ENCODE peak calls at places on chromosome 22, in six cellular contexts. N is HCT116, F is GM23338, X is stomach, K is HepG2, L is Panc1. A is an unnamed sample.

GRCh38 chr22:27961182-27961581 is 42.1 kb upstream of the PITPNB start:
- DNase-seq in F (no peak), X (no peak), K (no peak), L (no peak), N (no peak), A (no peak)

GRCh38 chr22:48827904-48828555 is 999.6 kb downstream of the BRD1 start:
- DNase-seq in X (no peak), F (no peak), K (no peak), L (no peak), N (no peak), A (peak)

GRCh38 chr22:38697055-38697980 is 3.4 kb downstream of the JOSD1 start:
- DNase-seq in L (no peak), F (no peak), N (no peak), X (peak), K (peak), A (no peak)

GRCh38 chr22:24326266-24326665 is 55.6 kb downstream of the SPECC1L start:
- DNase-seq in L (no peak), K (no peak), X (no peak), N (no peak), F (no peak), A (no peak)

GRCh38 chr22:31680764-31681624 is 19.0 kb upstream of the PISD start:
- DNase-seq in X (no peak), L (no peak), K (no peak), F (no peak), N (no peak), A (no peak)

GRCh38 chr22:20239063-20239950 is 28.8 kb downstream of the RTN4R start:
- DNase-seq in F (no peak), L (no peak), K (no peak), N (no peak), X (no peak), A (no peak)

GRCh38 chr22:40258463-40259046 is 80.8 kb downstream of the TNRC6B start:
- DNase-seq in L (no peak), K (no peak), X (no peak), N (peak), F (no peak), A (no peak)

GRCh38 chr22:24695958-24696511 is 78.5 kb downstream of the PIWIL3 start:
- DNase-seq in L (no peak), K (no peak), F (peak), N (no peak), X (peak), A (no peak)

GRCh38 chr22:25482091-25482760 is 82.2 kb upstream of the GRK3 start:
- DNase-seq in K (no peak), F (peak), L (no peak), N (no peak), X (no peak), A (no peak)

GRCh38 chr22:37639070-37639760 is at the start of gene SH3BP1:
- DNase-seq in N (no peak), K (peak), F (peak), L (no peak), X (peak), A (no peak)

GRCh38 chr22:27874756-27875155 is 44.3 kb downstream of the PITPNB start:
- DNase-seq in N (no peak), K (no peak), F (no peak), X (no peak), L (no peak), A (no peak)

GRCh38 chr22:22959147-22959827 is 71.7 kb downstream of the IGLL5 start:
- DNase-seq in X (peak), F (peak), K (peak), N (peak), L (no peak), A (peak)

GRCh38 chr22:44351685-44352377 is 39.1 kb upstream of the SHISAL1 start:
- DNase-seq in K (no peak), N (no peak), X (no peak), F (peak), L (no peak), A (no peak)

GRCh38 chr22:27218521-27218920 is 561.1 kb downstream of the MIAT start:
- DNase-seq in K (no peak), X (no peak), N (no peak), L (no peak), F (no peak), A (no peak)

GRCh38 chr22:29306830-29307657 is 594 bp downstream of the GAS2L1 start:
- DNase-seq in N (no peak), X (peak), K (peak), F (peak), L (no peak), A (peak)

GRCh38 chr22:24510694-24511625 is 15.8 kb downstream of the UPB1 start:
- DNase-seq in L (no peak), F (no peak), N (no peak), X (peak), K (peak), A (no peak)

GRCh38 chr22:27438271-27438980 is 363.1 kb downstream of the MN1 start:
- DNase-seq in F (no peak), X (peak), L (no peak), K (no peak), N (no peak), A (no peak)

GRCh38 chr22:36211237-36211881 is 9.8 kb upstream of the APOL4 start:
- DNase-seq in K (no peak), N (no peak), X (no peak), F (no peak), L (no peak), A (no peak)

GRCh38 chr22:30754521-30754920 is 59.8 kb downstream of the OSBP2 start:
- DNase-seq in L (no peak), N (no peak), K (no peak), F (no peak), X (no peak), A (no peak)

GRCh38 chr22:27433585-27434190 is 367.9 kb downstream of the MN1 start:
- DNase-seq in K (no peak), X (no peak), N (no peak), F (no peak), L (no peak), A (no peak)

GRCh38 chr22:36365020-36365411 is 22.8 kb downstream of the MYH9 start:
- DNase-seq in L (peak), X (peak), N (peak), F (no peak), K (no peak), A (no peak)

GRCh38 chr22:36982136-36982535 is 37.1 kb downstream of the TST start:
- DNase-seq in K (no peak), F (no peak), L (no peak), N (no peak), X (no peak), A (no peak)

GRCh38 chr22:46055176-46055850 is 78.4 kb upstream of the WNT7B start:
- DNase-seq in F (no peak), K (no peak), X (peak), L (no peak), N (no peak), A (peak)
- TF ChIP-seq POLR2AphosphoS5 in F (no peak), K (no peak), X (no peak), L (no peak), N (no peak), A (peak)

GRCh38 chr22:45891021-45891421 is 85.9 kb downstream of the WNT7B start:
- DNase-seq in L (no peak), N (no peak), F (peak), K (no peak), X (no peak), A (no peak)

GRCh38 chr22:45893516-45893915 is 83.4 kb downstream of the WNT7B start:
- DNase-seq in K (no peak), N (no peak), L (no peak), F (no peak), X (no peak), A (no peak)

GRCh38 chr22:45891471-45891995 is 85.4 kb downstream of the WNT7B start:
- DNase-seq in L (no peak), X (no peak), K (no peak), N (no peak), F (no peak), A (no peak)

GRCh38 chr22:45892681-45893461 is 84.1 kb downstream of the WNT7B start:
- DNase-seq in L (no peak), F (no peak), K (no peak), X (no peak), N (no peak), A (no peak)

DNA sequence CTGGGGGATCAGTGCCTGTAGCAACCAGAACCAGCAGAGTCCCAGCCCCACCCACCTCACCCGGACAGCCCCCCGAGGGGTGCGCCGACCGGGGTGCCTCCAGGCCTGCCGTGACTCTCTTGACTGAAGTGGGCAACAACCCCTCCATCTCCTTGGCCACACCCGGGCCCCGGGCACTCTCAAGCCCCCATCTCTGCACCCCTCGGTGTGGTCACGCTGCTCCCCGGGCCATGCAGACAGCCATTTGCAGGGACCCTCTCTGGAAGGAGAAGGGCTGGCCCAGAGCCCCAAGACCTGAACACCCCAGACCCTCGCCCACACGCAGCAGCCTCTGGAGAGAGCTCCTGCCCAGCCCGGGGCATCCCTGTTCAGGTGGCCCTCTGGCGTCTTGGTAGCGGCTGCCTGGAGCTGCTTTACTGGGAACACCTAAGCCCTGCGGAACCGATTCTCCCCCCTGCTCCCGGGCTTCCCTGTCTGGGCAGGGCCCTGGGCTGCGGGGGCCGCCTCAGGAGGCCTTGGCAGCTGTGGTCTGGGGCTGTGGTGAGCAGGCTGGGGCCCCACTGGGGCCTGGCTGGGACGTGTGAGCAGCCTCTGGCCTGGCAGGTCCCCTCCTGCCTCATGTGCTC is 84.9 kb downstream of the WNT7B start:
- DNase-seq in N (no peak), F (no peak), K (no peak), X (no peak), L (no peak), A (no peak)
- TF ChIP-seq CTCF in N (no peak), F (no peak), K (no peak), X (no peak), L (no peak), A (no peak)

DNA sequence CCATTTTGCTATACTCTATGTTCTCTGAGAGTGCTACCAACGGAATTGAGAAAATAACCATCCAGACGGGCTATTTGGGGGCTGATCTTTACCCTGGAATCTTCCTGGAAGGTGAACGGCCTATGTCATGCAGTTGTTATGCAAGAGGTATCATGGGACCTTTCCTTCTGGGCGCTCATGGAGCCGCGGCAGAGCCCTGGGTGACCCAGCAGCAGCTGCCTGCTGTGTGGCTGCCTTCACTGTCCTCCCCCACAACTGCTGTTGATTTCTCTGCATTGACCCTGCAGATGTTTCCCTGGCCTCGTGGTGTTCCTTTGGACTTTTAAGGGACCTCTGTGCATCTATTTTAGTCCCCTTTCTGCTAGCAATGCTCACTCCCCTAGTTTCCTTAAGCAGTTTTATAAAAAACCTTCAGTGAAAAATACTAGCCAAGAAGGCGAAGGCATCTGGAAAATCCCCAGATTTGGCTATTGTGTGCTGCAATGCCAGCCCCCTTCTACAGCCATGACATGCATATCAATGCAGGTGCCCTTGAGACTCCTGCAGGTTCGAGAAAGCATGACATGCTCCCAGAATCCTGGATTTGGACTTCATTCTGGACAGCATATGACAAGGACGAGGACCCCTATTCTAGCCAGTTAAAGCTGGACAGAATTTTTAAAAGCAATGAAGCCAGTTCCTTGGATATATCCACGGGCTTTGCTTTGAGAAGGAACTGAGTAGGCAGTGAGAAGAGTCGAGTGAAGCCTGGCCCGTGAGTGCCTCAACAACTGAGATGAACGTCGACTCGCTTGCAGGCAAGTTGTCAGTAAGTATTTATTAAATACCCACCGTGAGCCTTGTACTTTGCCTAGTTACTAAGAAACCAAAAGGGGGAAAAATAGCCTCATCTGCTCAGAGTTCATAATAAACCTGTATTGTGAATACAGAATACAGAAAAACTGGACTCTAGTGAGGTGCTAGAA is at the start of gene SLC25A18:
- DNase-seq in K (peak), X (no peak), F (peak), L (no peak), N (no peak), A (no peak)
- H3K4me3 ChIP-seq in K (peak), X (no peak), F (no peak), L (no peak), N (no peak), A (peak)

GRCh38 chr22:50622723-50623327 is 5.1 kb downstream of the ARSA start:
- DNase-seq in K (peak), L (no peak), X (peak), N (peak), F (no peak), A (peak)

GRCh38 chr22:50621948-50622722 is 5.8 kb downstream of the ARSA start:
- DNase-seq in L (no peak), X (peak), K (no peak), N (no peak), F (no peak), A (peak)

GRCh38 chr22:50621491-50621880 is 6.5 kb downstream of the ARSA start:
- DNase-seq in X (no peak), L (no peak), F (no peak), K (no peak), N (no peak), A (no peak)

GRCh38 chr22:50624347-50625130 is 3.4 kb downstream of the ARSA start:
- DNase-seq in F (no peak), K (no peak), X (no peak), N (no peak), L (no peak), A (peak)

DNA sequence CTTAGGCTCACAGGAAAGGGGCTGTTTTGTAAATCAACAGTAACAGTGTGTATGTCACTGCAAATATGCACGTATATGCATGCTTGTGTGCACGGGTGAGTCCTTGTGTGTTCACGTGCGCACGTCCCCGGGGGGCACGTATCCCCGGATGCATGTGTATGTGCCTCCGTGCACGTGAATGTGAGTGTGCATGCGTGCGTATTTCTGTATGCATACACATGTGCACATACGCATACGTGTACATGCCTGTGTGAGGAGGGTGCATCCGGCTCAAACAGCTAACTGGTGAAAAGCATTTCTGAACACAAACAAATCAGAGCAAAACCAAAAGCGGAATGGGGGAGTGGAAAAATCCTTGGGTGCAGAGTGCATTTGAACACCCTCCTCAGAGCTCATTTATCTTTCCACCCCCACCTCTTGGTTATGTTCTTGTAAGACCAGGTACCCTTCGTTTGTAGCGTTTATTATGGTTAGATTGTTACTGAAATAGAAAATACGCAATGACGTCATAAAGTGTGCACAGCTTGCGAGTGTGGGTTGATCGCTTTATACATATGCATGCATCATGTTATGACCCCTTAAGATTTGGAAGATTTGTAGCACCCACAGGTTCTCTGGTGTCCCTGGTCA is 7.0 kb downstream of the ARSA start:
- DNase-seq in K (peak), N (no peak), F (no peak), X (no peak), L (no peak), A (no peak)
- TF ChIP-seq POLR2AphosphoS5 in K (no peak), N (no peak), F (no peak), X (no peak), L (peak), A (no peak)

DNA sequence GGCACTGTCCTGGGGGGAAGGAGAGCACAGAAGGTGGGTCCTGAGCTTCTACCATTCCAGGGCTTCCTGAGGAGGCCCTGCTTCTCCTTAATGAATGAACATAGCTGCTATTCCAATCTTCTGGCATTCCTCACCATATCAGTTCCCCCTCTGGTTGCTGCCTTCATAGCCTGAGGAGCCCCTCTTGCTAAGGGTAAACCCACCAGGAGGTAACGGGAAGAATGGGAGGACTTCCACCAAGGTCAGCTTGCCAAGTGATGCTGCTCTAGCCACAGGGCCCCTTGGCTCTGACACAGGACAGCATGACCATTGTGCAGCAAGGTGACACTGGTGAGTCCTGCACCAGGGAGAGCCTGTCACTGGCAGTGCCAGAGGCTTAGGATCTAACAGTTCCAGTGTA is 1022.5 kb downstream of the TBC1D22A start:
- DNase-seq in X (no peak), K (no peak), F (no peak), L (no peak), N (no peak), A (no peak)
- TF ChIP-seq CTCF in X (no peak), K (no peak), F (no peak), L (no peak), N (no peak), A (no peak)

GRCh38 chr22:42992092-42992491 is 22.9 kb downstream of the PACSIN2 start:
- DNase-seq in N (no peak), X (no peak), F (no peak), K (no peak), L (no peak), A (no peak)

GRCh38 chr22:42994917-42995562 is 19.9 kb downstream of the PACSIN2 start:
- DNase-seq in X (peak), N (no peak), K (peak), F (no peak), L (peak), A (no peak)

GRCh38 chr22:42992886-42993479 is 22.0 kb downstream of the PACSIN2 start:
- DNase-seq in X (peak), N (no peak), L (no peak), K (no peak), F (no peak), A (no peak)

GRCh38 chr22:42993651-42994275 is 21.2 kb downstream of the PACSIN2 start:
- DNase-seq in N (no peak), K (peak), X (peak), L (no peak), F (no peak), A (no peak)

GRCh38 chr22:42994276-42994916 is 20.6 kb downstream of the PACSIN2 start:
- DNase-seq in X (peak), N (no peak), K (peak), L (no peak), F (no peak), A (no peak)
- H3K4me3 ChIP-seq in X (peak), N (no peak), K (peak), L (no peak), F (no peak), A (peak)

DNA sequence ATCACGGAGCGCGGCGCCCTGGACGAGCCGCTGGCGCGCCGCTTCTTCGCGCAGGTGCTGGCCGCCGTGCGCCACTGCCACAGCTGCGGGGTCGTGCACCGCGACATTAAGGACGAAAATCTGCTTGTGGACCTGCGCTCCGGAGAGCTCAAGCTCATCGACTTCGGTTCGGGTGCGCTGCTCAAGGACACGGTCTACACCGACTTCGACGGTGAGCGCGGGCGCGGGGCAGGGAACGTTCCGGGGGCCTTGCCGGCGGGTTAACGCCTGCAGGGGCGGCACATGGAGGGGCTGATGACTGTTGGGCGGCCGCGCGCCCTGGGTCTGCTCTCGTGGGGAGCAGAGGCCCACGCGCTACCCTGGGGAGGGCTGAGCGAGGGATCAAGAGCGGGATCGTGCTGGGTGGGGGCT is 1.0 kb downstream of the PIM3 start:
- DNase-seq in K (no peak), N (no peak), F (peak), L (no peak), X (no peak), A (no peak)
- TF ChIP-seq POLR2AphosphoS5 in K (no peak), N (no peak), F (no peak), L (no peak), X (no peak), A (no peak)

A was measured in breast epithelium.